ENCODE peak calls at places on chromosomes 5 and 9, in six cellular contexts. V, F, I, Z, L and P are unnamed samples.
A peak's percentile ranks its signal among the peaks of the same experiment; 100 is the strongest.

GRCh38 chr5:66452109-66452508 is 144.1 kb upstream of the MAST4 start:
- DNase-seq in V (no peak), F (no peak), I (no peak), Z (no peak), L (no peak), P (no peak)

GRCh38 chr5:27855491-27855890 is 817.1 kb upstream of the CDH9 start:
- DNase-seq in V (no peak), F (no peak), I (peak; percentile 37), Z (no peak), L (peak; percentile 68), P (no peak)

GRCh38 chr5:149140197-149141002 is 893 bp upstream of the ABLIM3 start:
- DNase-seq in V (no peak), F (no peak), I (peak; percentile 88), Z (no peak), L (no peak), P (no peak)

GRCh38 chr5:93807860-93808259 is 66.5 kb upstream of the POU5F2 start:
- DNase-seq in V (no peak), F (no peak), I (no peak), Z (no peak), L (no peak), P (no peak)

GRCh38 chr5:90547072-90547536 is 11.5 kb upstream of the ADGRV1 start:
- DNase-seq in V (no peak), F (no peak), I (peak; percentile 61), Z (no peak), L (no peak), P (no peak)

GRCh38 chr5:104111622-104112021 is 549.0 kb upstream of the NUDT12 start:
- DNase-seq in V (no peak), F (no peak), I (no peak), Z (no peak), L (no peak), P (no peak)

GRCh38 chr9:114304416-114305188 is 18.3 kb upstream of the ORM1 start:
- DNase-seq in V (peak; percentile 27), F (no peak), I (no peak), Z (no peak), L (no peak), P (no peak)

GRCh38 chr5:59069438-59070079 is 486.7 kb downstream of the RAB3C start:
- DNase-seq in V (no peak), F (no peak), I (peak; percentile 76), Z (no peak), L (peak; percentile 93), P (peak; percentile 88)

GRCh38 chr9:120655005-120655622 is 59.2 kb downstream of the MEGF9 start:
- DNase-seq in V (no peak), F (no peak), I (peak; percentile 64), Z (peak; percentile 14), L (no peak), P (no peak)

GRCh38 chr9:105237246-105237645 is 7.2 kb upstream of the SLC44A1 start:
- DNase-seq in V (no peak), F (no peak), I (no peak), Z (no peak), L (no peak), P (no peak)

GRCh38 chr9:137294684-137295312 is 7.3 kb downstream of the NRARP start:
- DNase-seq in V (peak; percentile 76), F (no peak), I (peak; percentile 8), Z (peak; percentile 40), L (no peak), P (no peak)

GRCh38 chr5:14209222-14209822 is 66.2 kb downstream of the TRIO start:
- DNase-seq in V (no peak), F (no peak), I (no peak), Z (no peak), L (no peak), P (no peak)

GRCh38 chr9:123686131-123686848 is 243.6 kb downstream of the DENND1A start:
- DNase-seq in V (no peak), F (no peak), I (peak; percentile 59), Z (no peak), L (no peak), P (no peak)

GRCh38 chr5:98929982-98930355 is 1.2 kb upstream of the CHD1 start:
- DNase-seq in V (no peak), F (no peak), I (no peak), Z (no peak), L (no peak), P (no peak)

GRCh38 chr5:59124983-59125960 is 542.4 kb downstream of the RAB3C start:
- DNase-seq in V (no peak), F (no peak), I (no peak), Z (no peak), L (peak; percentile 29), P (no peak)